ENCODE peak calls at places on chromosomes 13 and 19, in eight cellular contexts. One of them, this sample, is unnamed.

GRCh38 chr19:46480409-46480808 is 9.0 kb upstream of the PNMA8A start:
- DNase-seq in activated CD8-positive, alpha-beta T cell treated with anti-CD3 and anti-CD28 coated beads for 36 hours: no peak
- DNase-seq in NCI-H2107: no peak
- DNase-seq in AG04450: peak; percentile 70
- DNase-seq in CD4-positive, alpha-beta T cell: no peak
- DNase-seq in HS-5: no peak
- DNase-seq in SW480: no peak
- DNase-seq in stimulated activated CD4-positive, alpha-beta T cell treated with anti-CD3 and anti-CD28 coated beads, Interleukin-4, amount 100 ng/mL, for 24 hours: no peak
- DNase-seq in this sample: no peak

GRCh38 chr19:35037716-35038622 is 3.6 kb upstream of the HPN start:
- DNase-seq in stimulated activated CD4-positive, alpha-beta T cell treated with anti-CD3 and anti-CD28 coated beads, Interleukin-4, amount 100 ng/mL, for 24 hours: no peak
- DNase-seq in CD4-positive, alpha-beta T cell: no peak
- DNase-seq in HS-5: no peak
- DNase-seq in SW480: no peak
- DNase-seq in NCI-H2107: no peak
- DNase-seq in activated CD8-positive, alpha-beta T cell treated with anti-CD3 and anti-CD28 coated beads for 36 hours: no peak
- DNase-seq in AG04450: no peak
- DNase-seq in this sample: no peak

GRCh38 chr13:106274551-106275208 is 260.8 kb downstream of the EFNB2 start:
- DNase-seq in AG04450: no peak
- DNase-seq in SW480: no peak
- DNase-seq in stimulated activated CD4-positive, alpha-beta T cell treated with anti-CD3 and anti-CD28 coated beads, Interleukin-4, amount 100 ng/mL, for 24 hours: no peak
- DNase-seq in HS-5: no peak
- DNase-seq in activated CD8-positive, alpha-beta T cell treated with anti-CD3 and anti-CD28 coated beads for 36 hours: no peak
- DNase-seq in CD4-positive, alpha-beta T cell: no peak
- DNase-seq in NCI-H2107: no peak
- DNase-seq in this sample: no peak

GRCh38 chr19:35040826-35041547 is 534 bp upstream of the HPN start:
- DNase-seq in CD4-positive, alpha-beta T cell: no peak
- DNase-seq in activated CD8-positive, alpha-beta T cell treated with anti-CD3 and anti-CD28 coated beads for 36 hours: peak; percentile 55
- DNase-seq in SW480: peak; percentile 43
- DNase-seq in AG04450: no peak
- DNase-seq in NCI-H2107: no peak
- DNase-seq in HS-5: no peak
- DNase-seq in stimulated activated CD4-positive, alpha-beta T cell treated with anti-CD3 and anti-CD28 coated beads, Interleukin-4, amount 100 ng/mL, for 24 hours: peak; percentile 30
- DNase-seq in this sample: peak; percentile 93

GRCh38 chr13:44688652-44689051 is 112.5 kb upstream of the TSC22D1 start:
- DNase-seq in SW480: no peak
- DNase-seq in NCI-H2107: no peak
- DNase-seq in AG04450: no peak
- DNase-seq in stimulated activated CD4-positive, alpha-beta T cell treated with anti-CD3 and anti-CD28 coated beads, Interleukin-4, amount 100 ng/mL, for 24 hours: no peak
- DNase-seq in activated CD8-positive, alpha-beta T cell treated with anti-CD3 and anti-CD28 coated beads for 36 hours: no peak
- DNase-seq in CD4-positive, alpha-beta T cell: no peak
- DNase-seq in HS-5: no peak
- DNase-seq in this sample: no peak

GRCh38 chr19:18733196-18733647 is 49.7 kb downstream of the CRTC1 start:
- DNase-seq in AG04450: peak; percentile 85
- DNase-seq in NCI-H2107: no peak
- DNase-seq in CD4-positive, alpha-beta T cell: no peak
- DNase-seq in activated CD8-positive, alpha-beta T cell treated with anti-CD3 and anti-CD28 coated beads for 36 hours: no peak
- DNase-seq in SW480: no peak
- DNase-seq in stimulated activated CD4-positive, alpha-beta T cell treated with anti-CD3 and anti-CD28 coated beads, Interleukin-4, amount 100 ng/mL, for 24 hours: no peak
- DNase-seq in HS-5: no peak
- DNase-seq in this sample: no peak

GRCh38 chr13:83881031-83881727 is 1.1 kb downstream of the SLITRK1 start:
- DNase-seq in AG04450: no peak
- DNase-seq in SW480: no peak
- DNase-seq in HS-5: no peak
- DNase-seq in activated CD8-positive, alpha-beta T cell treated with anti-CD3 and anti-CD28 coated beads for 36 hours: no peak
- DNase-seq in NCI-H2107: no peak
- DNase-seq in CD4-positive, alpha-beta T cell: no peak
- DNase-seq in stimulated activated CD4-positive, alpha-beta T cell treated with anti-CD3 and anti-CD28 coated beads, Interleukin-4, amount 100 ng/mL, for 24 hours: no peak
- DNase-seq in this sample: no peak

GRCh38 chr13:66365101-66365500 is 865.0 kb downstream of the PCDH9 start:
- DNase-seq in activated CD8-positive, alpha-beta T cell treated with anti-CD3 and anti-CD28 coated beads for 36 hours: no peak
- DNase-seq in CD4-positive, alpha-beta T cell: no peak
- DNase-seq in AG04450: no peak
- DNase-seq in SW480: no peak
- DNase-seq in stimulated activated CD4-positive, alpha-beta T cell treated with anti-CD3 and anti-CD28 coated beads, Interleukin-4, amount 100 ng/mL, for 24 hours: no peak
- DNase-seq in HS-5: no peak
- DNase-seq in NCI-H2107: no peak
- DNase-seq in this sample: no peak

GRCh38 chr19:6678690-6679109 is 8.7 kb upstream of the TNFSF14 start:
- DNase-seq in SW480: peak; percentile 19
- DNase-seq in stimulated activated CD4-positive, alpha-beta T cell treated with anti-CD3 and anti-CD28 coated beads, Interleukin-4, amount 100 ng/mL, for 24 hours: peak; percentile 87
- DNase-seq in HS-5: no peak
- DNase-seq in NCI-H2107: no peak
- DNase-seq in activated CD8-positive, alpha-beta T cell treated with anti-CD3 and anti-CD28 coated beads for 36 hours: peak; percentile 94
- DNase-seq in AG04450: no peak
- DNase-seq in CD4-positive, alpha-beta T cell: no peak
- DNase-seq in this sample: no peak

GRCh38 chr19:44512326-44513298 is 12.3 kb upstream of the ZNF180 start:
- DNase-seq in activated CD8-positive, alpha-beta T cell treated with anti-CD3 and anti-CD28 coated beads for 36 hours: peak; percentile 55
- DNase-seq in HS-5: peak; percentile 35
- DNase-seq in NCI-H2107: no peak
- DNase-seq in SW480: peak; percentile 68
- DNase-seq in CD4-positive, alpha-beta T cell: no peak
- DNase-seq in stimulated activated CD4-positive, alpha-beta T cell treated with anti-CD3 and anti-CD28 coated beads, Interleukin-4, amount 100 ng/mL, for 24 hours: peak; percentile 14
- DNase-seq in AG04450: peak; percentile 34
- DNase-seq in this sample: peak; percentile 79

GRCh38 chr13:79402679-79403078 is 3.4 kb downstream of the RBM26 start:
- DNase-seq in SW480: no peak
- DNase-seq in AG04450: no peak
- DNase-seq in NCI-H2107: no peak
- DNase-seq in activated CD8-positive, alpha-beta T cell treated with anti-CD3 and anti-CD28 coated beads for 36 hours: no peak
- DNase-seq in CD4-positive, alpha-beta T cell: no peak
- DNase-seq in HS-5: no peak
- DNase-seq in stimulated activated CD4-positive, alpha-beta T cell treated with anti-CD3 and anti-CD28 coated beads, Interleukin-4, amount 100 ng/mL, for 24 hours: no peak
- DNase-seq in this sample: no peak

GRCh38 chr19:49712397-49712859 is 21.5 kb downstream of the CPT1C start:
- DNase-seq in HS-5: no peak
- DNase-seq in CD4-positive, alpha-beta T cell: no peak
- DNase-seq in AG04450: no peak
- DNase-seq in SW480: peak; percentile 70
- DNase-seq in activated CD8-positive, alpha-beta T cell treated with anti-CD3 and anti-CD28 coated beads for 36 hours: no peak
- DNase-seq in stimulated activated CD4-positive, alpha-beta T cell treated with anti-CD3 and anti-CD28 coated beads, Interleukin-4, amount 100 ng/mL, for 24 hours: no peak
- DNase-seq in NCI-H2107: no peak
- DNase-seq in this sample: peak; percentile 72

GRCh38 chr13:78241278-78241919 is 322.8 kb upstream of the EDNRB start:
- DNase-seq in NCI-H2107: no peak
- DNase-seq in SW480: peak; percentile 32
- DNase-seq in activated CD8-positive, alpha-beta T cell treated with anti-CD3 and anti-CD28 coated beads for 36 hours: peak; percentile 45
- DNase-seq in HS-5: peak; percentile 4
- DNase-seq in AG04450: peak; percentile 2
- DNase-seq in CD4-positive, alpha-beta T cell: no peak
- DNase-seq in stimulated activated CD4-positive, alpha-beta T cell treated with anti-CD3 and anti-CD28 coated beads, Interleukin-4, amount 100 ng/mL, for 24 hours: no peak
- DNase-seq in this sample: peak; percentile 79

GRCh38 chr13:112968910-112969691 is at the start of gene MCF2L:
- DNase-seq in stimulated activated CD4-positive, alpha-beta T cell treated with anti-CD3 and anti-CD28 coated beads, Interleukin-4, amount 100 ng/mL, for 24 hours: peak; percentile 52
- DNase-seq in HS-5: no peak
- DNase-seq in NCI-H2107: no peak
- DNase-seq in AG04450: no peak
- DNase-seq in activated CD8-positive, alpha-beta T cell treated with anti-CD3 and anti-CD28 coated beads for 36 hours: peak; percentile 78
- DNase-seq in CD4-positive, alpha-beta T cell: peak; percentile 63
- DNase-seq in SW480: peak; percentile 71
- DNase-seq in this sample: no peak